ENCODE peak calls at places on chromosomes 4 and X, in four cellular contexts. M, E, Q and G are unnamed samples.

GRCh38 chrX:151722241-151722846 is 6.5 kb downstream of the FATE1 start:
- DNase-seq in E (peak), Q (no peak), M (peak), G (no peak)

GRCh38 chr4:129428454-129428853 is 332.5 kb downstream of the C4orf33 start:
- DNase-seq in E (peak), M (no peak), Q (no peak), G (peak)

GRCh38 chr4:40980318-40980883 is 230.6 kb downstream of the NSUN7 start:
- DNase-seq in M (peak), E (peak), Q (no peak), G (peak)

GRCh38 chr4:158129649-158130048 is 43.2 kb downstream of the GASK1B start:
- DNase-seq in E (no peak), Q (no peak), M (no peak), G (no peak)

GRCh38 chrX:41553688-41554087 is 106.5 kb downstream of the NYX start:
- DNase-seq in Q (no peak), M (no peak), E (no peak), G (no peak)

GRCh38 chr4:7581477-7581876 is 146.7 kb upstream of the PSAPL1 start:
- DNase-seq in Q (no peak), E (no peak), M (no peak), G (no peak)

GRCh38 chr4:26219206-26219605 is 101.6 kb upstream of the RBPJ start:
- DNase-seq in Q (no peak), M (no peak), E (no peak), G (no peak)

GRCh38 chr4:139108567-139109128 is 68.4 kb downstream of the ELF2 start:
- DNase-seq in Q (no peak), M (no peak), E (no peak), G (no peak)

GRCh38 chr4:2241003-2241402 is 918 bp downstream of the HAUS3 start:
- DNase-seq in E (no peak), M (no peak), Q (no peak), G (no peak)

GRCh38 chr4:184476660-184477059 is 2.3 kb upstream of the IRF2 start:
- DNase-seq in Q (no peak), M (no peak), E (no peak), G (no peak)

GRCh38 chr4:24736066-24736465 is 59.3 kb upstream of the SOD3 start:
- DNase-seq in Q (no peak), E (peak), M (no peak), G (no peak)

GRCh38 chr4:7771541-7772507 is 167.8 kb downstream of the AFAP1 start:
- DNase-seq in E (no peak), Q (no peak), M (no peak), G (no peak)